ENCODE peak calls at places on chromosomes 1 and 21, in four cellular contexts. C is AG09309, U is GM12865, G is NCI-H2107. A is an unnamed sample.

GRCh38 chr1:147083919-147084272 is 88.4 kb downstream of the PRKAB2 start:
- DNase-seq in U (no peak), G (no peak), C (no peak), A (no peak)

GRCh38 chr1:21436488-21437340 is 3.2 kb upstream of the NBPF3 start:
- DNase-seq in U (no peak), C (no peak), G (no peak), A (no peak)

GRCh38 chr1:199449681-199450080 is 577.8 kb upstream of the NR5A2 start:
- DNase-seq in U (no peak), G (no peak), C (no peak), A (no peak)

GRCh38 chr1:53278294-53278693 is 40.0 kb upstream of the MAGOH start:
- DNase-seq in C (no peak), U (peak), G (no peak), A (peak)

GRCh38 chr1:213977486-213977842 is 10.3 kb upstream of the PROX1 start:
- DNase-seq in C (no peak), U (no peak), G (no peak), A (no peak)

GRCh38 chr1:14884619-14885175 is 268.9 kb upstream of the TMEM51 start:
- DNase-seq in C (no peak), G (no peak), U (no peak), A (no peak)

GRCh38 chr1:218694635-218695034 is 349.5 kb downstream of the TGFB2 start:
- DNase-seq in C (no peak), U (no peak), G (no peak), A (no peak)

GRCh38 chr1:203777596-203777995 is 12.6 kb downstream of the LAX1 start:
- DNase-seq in G (no peak), C (no peak), U (no peak), A (no peak)

GRCh38 chr21:42820513-42821465 is 58.5 kb downstream of the WDR4 start:
- DNase-seq in C (no peak), G (no peak), U (no peak), A (no peak)

GRCh38 chr1:70039485-70039884 is 165.9 kb downstream of the LRRC40 start:
- DNase-seq in C (no peak), U (no peak), G (no peak), A (no peak)

GRCh38 chr1:44603718-44604117 is 70.6 kb downstream of the TMEM53 start:
- DNase-seq in C (no peak), U (no peak), G (peak), A (no peak)

GRCh38 chr1:226371049-226371694 is 36.7 kb downstream of the PARP1 start:
- DNase-seq in G (no peak), U (no peak), C (no peak), A (peak)

GRCh38 chr1:26277261-26277661 is 2.6 kb upstream of the SH3BGRL3 start:
- DNase-seq in G (no peak), C (no peak), U (no peak), A (no peak)

GRCh38 chr1:24224086-24224485 is 37.0 kb upstream of the IFNLR1 start:
- DNase-seq in G (no peak), U (no peak), C (no peak), A (no peak)

GRCh38 chr21:20790113-20790512 is 208.1 kb upstream of the NCAM2 start:
- DNase-seq in C (no peak), U (no peak), G (no peak), A (no peak)

GRCh38 chr21:32347887-32348450 is 44.8 kb downstream of the URB1 start:
- DNase-seq in C (no peak), U (no peak), G (no peak), A (no peak)

GRCh38 chr1:9270290-9270900 is 22.3 kb upstream of the SPSB1 start:
- DNase-seq in G (no peak), C (no peak), U (no peak), A (no peak)

GRCh38 chr1:218933526-218933925 is 240.2 kb upstream of the LYPLAL1 start:
- DNase-seq in U (no peak), C (no peak), G (no peak), A (no peak)

GRCh38 chr1:25178917-25179571 is 53.3 kb downstream of the SYF2 start:
- DNase-seq in G (no peak), U (no peak), C (no peak), A (no peak)

GRCh38 chr21:38920631-38921398 is 115.1 kb downstream of the ETS2 start:
- DNase-seq in C (peak), U (no peak), G (no peak), A (no peak)

GRCh38 chr1:183199304-183199703 is 13.2 kb downstream of the LAMC2 start:
- DNase-seq in C (no peak), G (no peak), U (no peak), A (no peak)